ENCODE peak calls at places on chromosomes 12 and 14, in six cellular contexts. V, M, G, S, F and E are unnamed samples.

GRCh38 chr14:37263656-37264236 is 66.0 kb downstream of the MIPOL1 start:
- DNase-seq in S (peak; percentile 12), M (peak; percentile 41), V (no peak), F (no peak), G (no peak), E (peak; percentile 58)

GRCh38 chr14:80805136-80805535 is 136.4 kb downstream of the CEP128 start:
- DNase-seq in S (no peak), M (peak; percentile 83), F (no peak), G (no peak), V (no peak), E (peak; percentile 7)

GRCh38 chr12:16612647-16613046 is 6.7 kb upstream of the LMO3 start:
- DNase-seq in M (peak; percentile 20), V (no peak), S (no peak), G (no peak), F (no peak), E (no peak)

GRCh38 chr12:110718222-110718908 is 24.3 kb downstream of the PPP1CC start:
- DNase-seq in G (no peak), F (no peak), S (no peak), V (no peak), M (no peak), E (no peak)

GRCh38 chr12:119288559-119288958 is 46.0 kb upstream of the CCDC60 start:
- DNase-seq in F (no peak), G (no peak), V (no peak), S (no peak), M (no peak), E (no peak)

GRCh38 chr12:50351120-50352043 is 45.0 kb downstream of the FAM186A start:
- DNase-seq in F (no peak), G (no peak), M (no peak), V (no peak), S (no peak), E (no peak)

GRCh38 chr14:103651585-103651984 is 22.6 kb downstream of the KLC1 start:
- DNase-seq in V (no peak), S (no peak), F (no peak), M (no peak), G (no peak), E (no peak)

GRCh38 chr14:101478796-101479410 is 82.4 kb upstream of the DIO3 start:
- DNase-seq in G (no peak), S (no peak), M (no peak), V (no peak), F (peak; percentile 20), E (no peak)

GRCh38 chr14:89029961-89030694 is 205.7 kb downstream of the TTC8 start:
- DNase-seq in V (no peak), S (no peak), G (no peak), M (no peak), F (no peak), E (no peak)

GRCh38 chr12:123278150-123278627 is 6.5 kb upstream of the CDK2AP1 start:
- DNase-seq in V (no peak), F (no peak), S (no peak), M (no peak), G (no peak), E (no peak)

GRCh38 chr12:22529281-22530060 is 14.9 kb downstream of the C2CD5 start:
- DNase-seq in V (no peak), S (peak; percentile 44), M (peak; percentile 63), G (no peak), F (no peak), E (peak; percentile 47)

GRCh38 chr12:78864483-78865296 is at the start of gene SYT1:
- DNase-seq in G (no peak), M (peak; percentile 85), V (peak; percentile 85), S (peak; percentile 95), F (peak; percentile 98), E (peak; percentile 91)

GRCh38 chr12:13425766-13426165 is 229.2 kb downstream of the EMP1 start:
- DNase-seq in F (no peak), V (no peak), S (peak; percentile 56), M (peak; percentile 64), G (no peak), E (peak; percentile 76)

GRCh38 chr14:106874365-106874764 is 1348.0 kb downstream of the TMEM121 start:
- DNase-seq in G (no peak), S (no peak), V (no peak), F (no peak), M (no peak), E (no peak)

GRCh38 chr12:34400986-34401658 is 378.8 kb downstream of the ALG10 start:
- DNase-seq in M (no peak), F (peak; percentile 20), G (no peak), S (no peak), V (no peak), E (no peak)

GRCh38 chr12:53065975-53066593 is 13.1 kb downstream of the SPRYD3 start:
- DNase-seq in V (peak; percentile 70), F (peak; percentile 80), S (peak; percentile 74), G (peak; percentile 83), M (peak; percentile 81), E (peak; percentile 83)

GRCh38 chr12:117134059-117134458 is 34.8 kb upstream of the TESC start:
- DNase-seq in F (no peak), S (no peak), V (no peak), M (no peak), G (no peak), E (no peak)

GRCh38 chr12:131242741-131243496 is 289.2 kb downstream of the ADGRD1 start:
- DNase-seq in M (no peak), V (no peak), F (peak; percentile 82), S (peak; percentile 88), G (no peak), E (no peak)

GRCh38 chr12:96166765-96167164 is 27.4 kb upstream of the ELK3 start:
- DNase-seq in F (no peak), S (no peak), V (no peak), M (no peak), G (no peak), E (no peak)

GRCh38 chr14:56805992-56806737 is 4.1 kb downstream of the OTX2 start:
- DNase-seq in V (no peak), G (no peak), F (no peak), M (no peak), S (peak; percentile 79), E (no peak)

GRCh38 chr14:55129428-55130193 is 559 bp downstream of the LGALS3 start:
- DNase-seq in V (no peak), M (peak; percentile 74), F (peak; percentile 65), S (peak; percentile 60), G (peak; percentile 78), E (peak; percentile 88)

GRCh38 chr14:103115845-103116572 is 7.3 kb upstream of the TNFAIP2 start:
- DNase-seq in G (peak; percentile 75), S (no peak), V (no peak), F (no peak), M (peak; percentile 76), E (peak; percentile 61)

GRCh38 chr12:2631613-2632350 is 163.0 kb upstream of the FKBP4 start:
- DNase-seq in S (no peak), M (no peak), G (peak; percentile 26), F (no peak), V (no peak), E (no peak)

GRCh38 chr12:2636741-2637140 is 158.0 kb upstream of the FKBP4 start:
- DNase-seq in G (no peak), S (no peak), V (no peak), M (no peak), F (no peak), E (no peak)

GRCh38 chr12:2633825-2634200 is 161.0 kb upstream of the FKBP4 start:
- DNase-seq in V (no peak), M (no peak), F (no peak), G (no peak), S (no peak), E (no peak)

GRCh38 chr12:2634481-2634880 is 160.3 kb upstream of the FKBP4 start:
- DNase-seq in V (no peak), G (no peak), M (no peak), S (no peak), F (no peak), E (no peak)

DNA sequence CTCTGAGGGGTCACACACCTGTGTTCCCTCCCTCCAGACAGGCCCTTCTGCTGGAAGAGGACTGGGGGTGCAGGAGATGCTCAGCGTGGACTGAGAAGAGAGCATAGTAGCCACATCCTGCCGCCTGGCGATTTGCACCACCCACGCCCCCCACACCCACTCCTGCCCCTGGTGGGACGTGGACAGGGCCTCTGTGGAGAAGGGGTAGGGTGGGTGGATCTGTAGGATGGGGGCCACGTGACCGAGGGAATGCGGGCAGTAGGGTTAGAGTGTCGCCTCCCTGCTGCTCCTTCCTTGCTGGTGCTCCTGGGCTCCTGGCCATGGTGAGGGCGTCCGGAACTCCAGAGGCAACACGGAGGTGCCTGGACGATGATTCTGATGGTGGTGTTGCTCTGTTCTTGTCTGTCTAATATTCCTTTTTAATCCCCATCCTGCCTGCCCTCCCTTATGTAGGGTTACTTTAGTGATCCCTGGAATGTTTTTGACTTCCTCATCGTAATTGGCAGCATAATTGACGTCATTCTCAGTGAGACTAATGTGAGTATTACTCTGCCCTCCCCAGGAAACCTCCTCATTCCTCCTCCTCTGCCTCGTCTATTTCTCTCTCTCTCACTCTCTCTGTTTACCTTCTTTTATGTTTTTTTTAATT is 161.5 kb upstream of the FKBP4 start:
- DNase-seq in M (no peak), S (no peak), F (no peak), G (no peak), V (no peak), E (no peak)
- H2AK5ac ChIP-seq in M (no peak overlapping the region), S (no peak overlapping the region), F (no peak overlapping the region), G (peak overlapping the region; percentile 19), V (no peak overlapping the region), E (no peak overlapping the region)

GRCh38 chr14:92998957-92999356 is 76.0 kb downstream of the CHGA start:
- DNase-seq in M (no peak), S (no peak), G (no peak), F (no peak), V (no peak), E (no peak)
- H2AK5ac ChIP-seq in M (no peak overlapping the region), S (no peak overlapping the region), G (no peak overlapping the region), F (no peak overlapping the region), V (peak overlapping the region; percentile 70), E (no peak overlapping the region)

DNA sequence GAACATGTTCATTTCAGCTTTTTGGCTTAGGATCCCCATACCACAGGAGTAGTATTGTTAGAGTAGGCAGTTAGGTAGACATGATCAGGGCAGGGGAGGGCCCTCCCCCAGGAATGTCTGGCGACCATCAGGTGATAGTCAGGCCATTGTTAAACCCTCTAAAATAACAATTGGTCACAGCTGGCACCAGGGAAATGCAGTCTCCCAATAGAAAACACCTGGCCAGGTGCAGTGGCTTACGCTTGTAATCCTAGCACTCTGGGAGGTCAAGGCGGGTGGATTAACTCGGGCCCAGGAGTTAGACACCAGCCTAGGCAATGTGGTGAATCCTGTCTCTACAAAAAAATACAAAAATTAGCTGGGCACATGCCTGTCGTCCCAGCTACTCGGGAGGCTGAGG is 187.1 kb downstream of the MON2 start:
- DNase-seq in F (peak; percentile 97), V (no peak), G (no peak), M (no peak), S (peak; percentile 90), E (no peak)
- H2AK5ac ChIP-seq in F (no peak overlapping the region), V (no peak overlapping the region), G (no peak overlapping the region), M (no peak overlapping the region), S (peak overlapping the region; percentile 87), E (no peak overlapping the region)

DNA sequence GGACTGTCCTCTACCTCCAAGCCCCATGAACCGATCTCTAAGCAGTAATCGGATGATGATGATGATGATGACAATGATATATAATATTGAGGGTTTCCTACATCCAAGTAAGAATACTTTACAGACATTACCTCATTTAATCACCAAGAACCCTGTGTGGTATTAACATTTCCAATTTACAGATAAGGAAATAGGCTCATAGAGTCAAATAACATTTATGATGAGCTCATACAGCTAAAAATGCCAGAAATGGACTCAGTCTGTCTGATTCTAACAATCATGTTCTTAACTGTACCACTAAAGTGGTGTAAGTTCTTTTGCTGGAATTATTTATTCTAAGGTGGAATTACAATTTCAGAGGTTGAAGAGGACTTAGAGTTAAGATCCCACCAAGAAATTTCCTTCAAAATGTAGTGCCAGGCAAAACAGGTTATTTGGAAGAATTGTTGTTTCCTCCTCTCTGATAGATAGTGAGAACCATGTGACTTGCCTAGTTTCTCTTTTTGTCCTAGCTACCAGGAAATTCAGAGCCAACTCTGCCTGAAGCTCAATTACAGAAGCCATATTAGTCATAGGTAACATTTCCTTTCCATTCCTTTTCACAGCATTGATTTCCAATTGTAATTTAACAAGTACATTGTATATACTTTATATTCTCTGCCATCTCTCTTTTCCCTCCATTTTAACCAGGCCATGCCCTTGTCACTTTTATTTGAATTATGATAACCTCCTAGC is 23.8 kb upstream of the CCDC175 start:
- DNase-seq in V (no peak), G (no peak), M (peak; percentile 22), S (no peak), F (no peak), E (no peak)
- H2AK5ac ChIP-seq in V (no peak overlapping the region), G (no peak overlapping the region), M (no peak overlapping the region), S (no peak overlapping the region), F (no peak overlapping the region), E (no peak overlapping the region)